ENCODE peak calls at places on chromosomes 16 and 17, in six cellular contexts. One of them, this sample, is unnamed.

GRCh38 chr16:27421961-27422740 is 20.2 kb downstream of the IL21R start:
- DNase-seq in tibial nerve: no peak
- DNase-seq in uterus: no peak
- DNase-seq in IMR-90: no peak
- DNase-seq in suprapubic skin: no peak
- DNase-seq in endothelial cell of umbilical vein: no peak
- DNase-seq in this sample: no peak

GRCh38 chr16:80274576-80275191 is 266.1 kb upstream of the DYNLRB2 start:
- DNase-seq in tibial nerve: no peak
- DNase-seq in uterus: no peak
- DNase-seq in IMR-90: peak
- DNase-seq in suprapubic skin: no peak
- DNase-seq in endothelial cell of umbilical vein: no peak
- DNase-seq in this sample: no peak

GRCh38 chr17:68910256-68910705 is 44.9 kb downstream of the ABCA8 start:
- DNase-seq in tibial nerve: no peak
- DNase-seq in uterus: no peak
- DNase-seq in IMR-90: peak
- DNase-seq in suprapubic skin: no peak
- DNase-seq in endothelial cell of umbilical vein: no peak
- DNase-seq in this sample: peak

GRCh38 chr17:80097307-80097630 is 4.1 kb upstream of the GAA start:
- DNase-seq in tibial nerve: no peak
- DNase-seq in uterus: no peak
- DNase-seq in IMR-90: no peak
- DNase-seq in suprapubic skin: no peak
- DNase-seq in endothelial cell of umbilical vein: no peak
- DNase-seq in this sample: no peak

GRCh38 chr16:85090873-85091521 is 21.3 kb downstream of the CIBAR2 start:
- DNase-seq in tibial nerve: no peak
- DNase-seq in uterus: no peak
- DNase-seq in IMR-90: no peak
- DNase-seq in suprapubic skin: no peak
- DNase-seq in endothelial cell of umbilical vein: no peak
- DNase-seq in this sample: peak

GRCh38 chr16:83682858-83683235 is 124.9 kb upstream of the HSBP1 start:
- DNase-seq in tibial nerve: no peak
- DNase-seq in uterus: no peak
- DNase-seq in IMR-90: no peak
- DNase-seq in suprapubic skin: no peak
- DNase-seq in endothelial cell of umbilical vein: no peak
- DNase-seq in this sample: no peak

GRCh38 chr16:3872216-3872895 is 8.2 kb downstream of the CREBBP start:
- DNase-seq in tibial nerve: no peak
- DNase-seq in uterus: no peak
- DNase-seq in IMR-90: no peak
- DNase-seq in suprapubic skin: no peak
- DNase-seq in endothelial cell of umbilical vein: no peak
- DNase-seq in this sample: no peak

GRCh38 chr17:79072544-79072943 is 2.1 kb upstream of the ENGASE start:
- DNase-seq in tibial nerve: no peak
- DNase-seq in uterus: no peak
- DNase-seq in IMR-90: no peak
- DNase-seq in suprapubic skin: no peak
- DNase-seq in endothelial cell of umbilical vein: no peak
- DNase-seq in this sample: no peak

GRCh38 chr17:30137158-30137557 is 20.5 kb downstream of the NSRP1 start:
- DNase-seq in tibial nerve: no peak
- DNase-seq in uterus: no peak
- DNase-seq in IMR-90: no peak
- DNase-seq in suprapubic skin: no peak
- DNase-seq in endothelial cell of umbilical vein: no peak
- DNase-seq in this sample: no peak

DNA sequence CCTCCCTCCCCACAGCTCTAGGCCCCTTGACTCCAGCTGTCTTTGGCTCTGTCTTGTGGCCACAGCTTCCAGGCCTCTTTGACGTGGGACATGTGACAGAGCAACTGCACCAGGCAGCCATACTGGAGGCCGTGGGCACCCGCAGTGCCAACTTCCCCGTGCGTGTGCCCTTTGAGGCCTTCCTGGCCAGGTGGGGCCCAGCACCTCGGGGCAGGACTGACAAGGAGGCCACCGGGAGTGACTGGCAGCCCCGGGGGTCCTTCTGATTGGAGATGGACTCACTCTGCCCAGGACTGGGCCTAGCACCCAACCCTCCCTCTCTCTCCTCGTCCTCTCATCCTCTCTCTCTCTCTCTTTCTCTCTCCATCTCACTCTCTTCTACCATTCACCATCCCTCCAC is 15.5 kb downstream of the MYO15B start:
- DNase-seq in tibial nerve: no peak
- DNase-seq in uterus: no peak
- DNase-seq in IMR-90: no peak
- DNase-seq in suprapubic skin: no peak
- DNase-seq in endothelial cell of umbilical vein: no peak
- DNase-seq in this sample: no peak
- TF ChIP-seq CTCF in tibial nerve: no peak
- TF ChIP-seq CTCF in uterus: no peak
- TF ChIP-seq CTCF in IMR-90: no peak
- TF ChIP-seq CTCF in suprapubic skin: no peak
- TF ChIP-seq CTCF in endothelial cell of umbilical vein: no peak
- TF ChIP-seq CTCF in this sample: no peak

DNA sequence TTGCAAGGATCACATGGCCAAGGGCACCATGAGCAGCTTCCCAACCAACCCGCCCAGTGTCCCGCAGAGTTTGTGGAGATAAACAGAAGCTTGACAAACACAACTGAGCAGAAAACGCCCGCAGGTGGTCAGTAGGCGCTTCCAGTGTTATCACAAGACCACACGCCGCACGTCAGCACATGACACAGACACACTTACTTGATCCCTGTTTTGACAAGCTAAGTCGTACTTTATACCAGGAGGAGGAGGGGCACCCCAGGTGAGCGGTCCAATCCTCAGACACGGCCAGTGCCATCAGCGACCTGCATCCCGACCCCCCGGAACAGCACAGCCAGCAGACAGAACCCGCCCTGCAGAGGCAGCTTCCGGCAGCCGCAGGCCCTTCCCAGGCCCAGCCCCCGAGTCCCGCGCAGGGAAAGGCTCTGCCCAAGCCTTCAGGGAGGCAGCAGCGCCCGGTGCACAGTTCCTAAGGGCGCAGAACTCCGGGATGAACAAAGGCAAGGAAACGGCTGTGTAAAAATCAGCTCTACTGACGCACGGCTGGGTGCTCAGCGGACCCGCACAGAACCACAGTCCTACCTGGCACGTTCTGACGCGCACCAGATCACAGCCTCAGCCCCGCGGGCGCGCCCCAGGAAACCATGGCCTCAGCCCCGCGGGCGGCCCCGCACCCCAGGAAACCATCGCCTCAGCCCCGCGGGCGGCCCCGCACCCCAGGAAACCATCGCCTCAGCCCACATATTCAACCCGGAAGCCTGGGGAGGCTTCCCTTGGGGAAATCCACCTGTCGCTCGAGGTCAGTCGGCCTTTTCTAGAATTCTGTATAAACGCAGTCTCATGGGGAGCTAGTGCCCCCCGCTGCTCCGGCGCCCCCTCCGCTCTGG is 27.8 kb downstream of the AXIN1 start:
- DNase-seq in tibial nerve: no peak
- DNase-seq in uterus: no peak
- DNase-seq in IMR-90: no peak
- DNase-seq in suprapubic skin: no peak
- DNase-seq in endothelial cell of umbilical vein: no peak
- DNase-seq in this sample: peak
- TF ChIP-seq POLR2A in tibial nerve: no peak
- TF ChIP-seq POLR2A in uterus: no peak
- TF ChIP-seq POLR2A in IMR-90: no peak
- TF ChIP-seq POLR2A in suprapubic skin: no peak
- TF ChIP-seq POLR2A in endothelial cell of umbilical vein: no peak
- TF ChIP-seq POLR2A in this sample: no peak

GRCh38 chr16:77171750-77172635 is 19.0 kb upstream of the MON1B start:
- DNase-seq in tibial nerve: no peak
- DNase-seq in uterus: no peak
- DNase-seq in IMR-90: peak
- DNase-seq in suprapubic skin: no peak
- DNase-seq in endothelial cell of umbilical vein: peak
- DNase-seq in this sample: peak
- TF ChIP-seq CTCF in tibial nerve: peak
- TF ChIP-seq CTCF in uterus: peak
- TF ChIP-seq CTCF in IMR-90: peak
- TF ChIP-seq CTCF in suprapubic skin: peak
- TF ChIP-seq CTCF in endothelial cell of umbilical vein: peak
- TF ChIP-seq CTCF in this sample: peak

GRCh38 chr16:57156351-57156703 is 29.5 kb downstream of the PSME3IP1 start:
- DNase-seq in tibial nerve: no peak
- DNase-seq in uterus: no peak
- DNase-seq in IMR-90: no peak
- DNase-seq in suprapubic skin: no peak
- DNase-seq in endothelial cell of umbilical vein: peak
- DNase-seq in this sample: no peak
- TF ChIP-seq POLR2A in tibial nerve: no peak
- TF ChIP-seq POLR2A in uterus: no peak
- TF ChIP-seq POLR2A in IMR-90: no peak
- TF ChIP-seq POLR2A in suprapubic skin: no peak
- TF ChIP-seq POLR2A in endothelial cell of umbilical vein: no peak
- TF ChIP-seq POLR2A in this sample: no peak

DNA sequence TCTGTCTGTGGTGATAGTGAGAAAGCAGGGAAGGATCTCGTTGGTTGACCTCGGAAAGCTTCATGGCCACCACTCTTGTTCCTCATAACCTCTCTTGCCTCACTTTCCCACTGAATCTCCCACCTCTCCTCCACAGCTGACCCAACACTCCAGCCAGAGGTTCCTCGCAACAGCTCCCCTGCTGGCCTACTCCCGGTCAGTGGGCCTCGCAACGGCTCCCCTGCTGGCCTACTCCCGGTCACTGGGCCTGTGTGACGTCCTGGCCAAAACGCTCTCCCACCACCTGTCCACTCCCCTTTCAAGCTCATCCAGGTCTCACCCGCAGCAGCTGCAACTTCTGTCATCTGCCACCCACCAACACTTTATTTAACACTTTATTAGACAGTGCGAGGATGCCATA is 149.1 kb downstream of the VPS53 start:
- DNase-seq in tibial nerve: no peak
- DNase-seq in uterus: no peak
- DNase-seq in IMR-90: no peak
- DNase-seq in suprapubic skin: no peak
- DNase-seq in endothelial cell of umbilical vein: no peak
- DNase-seq in this sample: no peak
- TF ChIP-seq CTCF in tibial nerve: no peak
- TF ChIP-seq CTCF in uterus: no peak
- TF ChIP-seq CTCF in IMR-90: peak
- TF ChIP-seq CTCF in suprapubic skin: no peak
- TF ChIP-seq CTCF in endothelial cell of umbilical vein: peak
- TF ChIP-seq CTCF in this sample: peak

DNA sequence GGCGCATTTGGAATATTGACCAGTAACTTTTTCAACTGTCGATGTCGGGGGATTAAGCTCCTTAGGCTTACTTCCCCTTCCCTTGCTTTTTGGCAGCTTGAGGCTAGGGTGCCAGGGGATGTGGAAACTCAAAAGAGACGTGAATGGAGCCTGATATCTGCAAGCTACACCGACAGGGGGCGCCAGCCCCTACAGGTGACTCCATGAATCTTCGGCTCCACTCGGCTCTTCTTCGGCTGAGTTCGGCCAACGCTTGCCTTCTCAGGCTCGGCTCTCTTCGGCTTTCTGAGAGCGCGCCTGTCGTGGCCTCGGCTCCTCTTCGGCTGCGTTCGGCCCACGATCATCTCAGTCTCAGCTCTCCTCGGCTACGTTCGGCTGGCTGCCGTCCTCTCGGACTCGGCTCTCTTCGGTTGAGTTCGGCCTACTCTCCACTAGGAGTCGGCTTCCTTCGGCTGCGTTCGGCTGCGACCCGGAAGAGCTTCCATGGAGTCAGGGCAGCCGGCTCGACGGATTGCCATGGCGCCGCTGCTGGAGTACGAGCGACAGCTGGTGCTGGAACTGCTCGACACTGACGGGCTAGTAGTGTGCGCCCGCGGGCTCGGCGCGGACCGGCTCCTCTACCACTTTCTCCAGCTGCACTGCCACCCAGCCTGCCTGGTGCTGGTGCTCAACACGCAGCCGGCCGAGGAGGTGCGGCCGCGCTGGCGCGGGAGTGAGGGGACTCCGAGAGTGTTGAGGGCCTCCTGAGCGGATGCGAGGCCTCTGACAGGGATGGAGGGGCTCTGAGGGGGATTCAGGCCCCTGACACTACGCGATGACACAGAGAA is at the start of gene ERCC4:
- DNase-seq in tibial nerve: peak
- DNase-seq in uterus: peak
- DNase-seq in IMR-90: peak
- DNase-seq in suprapubic skin: peak
- DNase-seq in endothelial cell of umbilical vein: peak
- DNase-seq in this sample: peak
- TF ChIP-seq POLR2A in tibial nerve: peak
- TF ChIP-seq POLR2A in uterus: peak
- TF ChIP-seq POLR2A in IMR-90: peak
- TF ChIP-seq POLR2A in suprapubic skin: no peak
- TF ChIP-seq POLR2A in endothelial cell of umbilical vein: peak
- TF ChIP-seq POLR2A in this sample: peak

DNA sequence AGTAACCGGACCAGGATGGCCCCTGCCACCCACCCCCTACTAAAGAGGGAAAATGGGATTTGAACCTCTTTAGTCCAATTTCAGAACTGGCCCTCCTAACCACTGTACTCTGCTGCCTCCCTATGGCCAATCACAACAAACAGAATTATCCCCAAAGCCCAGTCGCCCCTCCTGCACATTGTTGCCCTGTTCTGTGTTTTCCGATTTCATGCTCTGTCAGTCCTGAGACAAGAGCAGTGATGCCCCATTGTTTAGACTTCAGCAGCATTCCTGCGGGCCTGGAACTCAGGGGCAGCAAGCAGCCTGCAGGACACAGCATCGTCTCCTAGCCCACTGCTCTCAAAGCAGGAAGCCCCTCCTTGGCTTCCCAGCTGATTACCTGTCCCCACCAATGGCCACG is 20.5 kb upstream of the KLHL11 start:
- DNase-seq in tibial nerve: no peak
- DNase-seq in uterus: no peak
- DNase-seq in IMR-90: no peak
- DNase-seq in suprapubic skin: no peak
- DNase-seq in endothelial cell of umbilical vein: no peak
- DNase-seq in this sample: peak
- TF ChIP-seq CTCF in tibial nerve: no peak
- TF ChIP-seq CTCF in uterus: peak
- TF ChIP-seq CTCF in IMR-90: peak
- TF ChIP-seq CTCF in suprapubic skin: no peak
- TF ChIP-seq CTCF in endothelial cell of umbilical vein: peak
- TF ChIP-seq CTCF in this sample: no peak

This sample was measured in NB4.